ENCODE peak calls at places on chromosomes 2 and 18, in nine cellular contexts. Z is activated effector memory CD4-positive, alpha-beta T cell treated with Interleukin-2 at 50 U/mL for 16 hours; J is amygdala; Q is activated gamma-delta T cell treated with Interleukin-2 at 50 U/mL for 16 hours; E is NCI-H1092; H is caudate nucleus; M is left cardiac atrium; I is chondrocyte; D is GM12865. T is an unnamed sample.

GRCh38 chr2:44087714-44088092 is 81.0 kb upstream of the PPM1B start:
- DNase-seq in I (no peak), E (no peak), M (no peak), Z (no peak), J (no peak), Q (no peak), D (no peak), H (no peak), T (no peak)

GRCh38 chr18:32317651-32318050 is 127.8 kb downstream of the MEP1B start:
- DNase-seq in Z (no peak), M (no peak), E (no peak), I (no peak), J (no peak), D (no peak), H (no peak), Q (no peak), T (no peak)

GRCh38 chr2:37005118-37005868 is 39.0 kb upstream of the STRN start:
- DNase-seq in D (peak), E (no peak), J (no peak), Q (no peak), H (no peak), Z (no peak), I (no peak), M (no peak), T (peak)

GRCh38 chr2:1743396-1744150 is 742 bp downstream of the PXDN start:
- DNase-seq in Z (no peak), M (peak), H (no peak), I (peak), Q (no peak), E (no peak), J (no peak), D (no peak), T (no peak)

GRCh38 chr2:70686577-70687460 is 81.2 kb downstream of the ADD2 start:
- DNase-seq in E (no peak), D (peak), M (peak), J (no peak), H (no peak), Q (no peak), I (peak), Z (no peak), T (no peak)

GRCh38 chr2:183248866-183249567 is 124.8 kb downstream of the NUP35 start:
- DNase-seq in H (no peak), I (no peak), M (no peak), Q (no peak), J (no peak), D (peak), E (no peak), Z (no peak), T (no peak)

GRCh38 chr18:13558132-13558531 is 168.2 kb downstream of the FAM210A start:
- DNase-seq in I (no peak), Z (no peak), M (peak), Q (no peak), J (peak), E (peak), D (peak), H (no peak), T (no peak)

GRCh38 chr2:208311321-208311720 is 45.3 kb downstream of the PIKFYVE start:
- DNase-seq in D (peak), Q (no peak), I (no peak), M (no peak), J (no peak), E (no peak), Z (no peak), H (no peak), T (no peak)

GRCh38 chr2:196294510-196294909 is 123.1 kb upstream of the STK17B start:
- DNase-seq in M (no peak), E (no peak), D (no peak), Q (no peak), Z (no peak), J (no peak), I (no peak), H (no peak), T (no peak)

GRCh38 chr2:200728630-200729029 is 83.1 kb upstream of the BZW1 start:
- DNase-seq in Q (no peak), I (no peak), H (no peak), D (no peak), Z (no peak), E (no peak), J (no peak), M (no peak), T (no peak)

GRCh38 chr2:43748333-43748732 is 25.5 kb upstream of the DYNC2LI1 start:
- DNase-seq in E (no peak), M (no peak), H (no peak), Q (no peak), I (no peak), J (no peak), Z (no peak), D (no peak), T (no peak)

GRCh38 chr2:28199995-28200394 is 192.7 kb upstream of the FOSL2 start:
- DNase-seq in E (no peak), D (no peak), I (no peak), Z (no peak), Q (no peak), M (no peak), H (no peak), J (no peak), T (no peak)

GRCh38 chr18:13581055-13581454 is 145.3 kb downstream of the FAM210A start:
- DNase-seq in H (no peak), D (no peak), Z (no peak), Q (no peak), I (no peak), E (no peak), J (no peak), M (no peak), T (no peak)

GRCh38 chr18:6017160-6017559 is 121.8 kb upstream of the TMEM200C start:
- DNase-seq in I (no peak), M (no peak), Q (no peak), E (no peak), Z (no peak), D (no peak), J (no peak), H (no peak), T (no peak)

GRCh38 chr2:170396799-170397459 is 219.0 kb downstream of the MYO3B start:
- DNase-seq in Q (no peak), D (no peak), I (no peak), H (no peak), M (no peak), E (no peak), J (no peak), Z (no peak), T (peak)

GRCh38 chr18:36340232-36340631 is 42.7 kb downstream of the FHOD3 start:
- DNase-seq in I (no peak), Z (no peak), Q (no peak), D (no peak), J (no peak), M (no peak), E (peak), H (no peak), T (no peak)

GRCh38 chr2:120299024-120299423 is 46.4 kb downstream of the RALB start:
- DNase-seq in E (no peak), M (no peak), Z (no peak), I (no peak), Q (no peak), J (no peak), D (no peak), H (no peak), T (no peak)

GRCh38 chr2:39736593-39736992 is 42.5 kb downstream of the THUMPD2 start:
- DNase-seq in M (no peak), J (no peak), Q (no peak), Z (no peak), I (no peak), D (no peak), E (no peak), H (no peak), T (no peak)

GRCh38 chr18:66778048-66778447 is 174.2 kb upstream of the CDH19 start:
- DNase-seq in Z (no peak), E (no peak), M (no peak), J (no peak), D (no peak), Q (no peak), H (no peak), I (no peak), T (no peak)

GRCh38 chr18:41075212-41075611 is 879.8 kb upstream of the PIK3C3 start:
- DNase-seq in J (no peak), H (no peak), Z (no peak), I (no peak), M (no peak), D (no peak), E (no peak), Q (no peak), T (no peak)

GRCh38 chr2:171793691-171794678 is 100.1 kb downstream of the SLC25A12 start:
- DNase-seq in I (no peak), J (no peak), D (no peak), M (no peak), E (no peak), Z (no peak), H (no peak), Q (no peak), T (no peak)

GRCh38 chr2:7014201-7014640 is 97.0 kb downstream of the RNF144A start:
- DNase-seq in Q (peak), D (peak), Z (no peak), J (no peak), E (no peak), H (no peak), I (no peak), M (no peak), T (no peak)

GRCh38 chr18:12968619-12969018 is 20.8 kb downstream of the SEH1L start:
- DNase-seq in H (no peak), E (no peak), Q (no peak), I (no peak), Z (no peak), M (no peak), J (no peak), D (no peak), T (no peak)

GRCh38 chr18:9730786-9731185 is 22.7 kb downstream of the RAB31 start:
- DNase-seq in E (no peak), J (no peak), H (no peak), Z (no peak), I (no peak), D (no peak), M (no peak), Q (no peak), T (no peak)

GRCh38 chr18:3500016-3500415 is 50.0 kb downstream of the TGIF1 start:
- DNase-seq in Q (no peak), E (no peak), D (no peak), Z (no peak), I (no peak), H (no peak), M (no peak), J (no peak), T (no peak)

GRCh38 chr18:3148930-3149535 is 70.7 kb downstream of the MYOM1 start:
- DNase-seq in E (no peak), D (no peak), Q (no peak), M (no peak), I (no peak), J (no peak), H (no peak), Z (no peak), T (no peak)

GRCh38 chr2:50480507-50480906 is 551.4 kb downstream of the NRXN1 start:
- DNase-seq in J (no peak), M (no peak), E (no peak), I (no peak), D (no peak), H (no peak), Q (no peak), Z (no peak), T (no peak)

T was measured in naive thymus-derived CD4-positive, alpha-beta T cell.